ENCODE peak calls at places on chromosomes 6 and 20, in four cellular contexts. F is psoas muscle; B is neural progenitor cell; R is naive thymus-derived CD4-positive, alpha-beta T cell. E is an unnamed sample.

GRCh38 chr6:2760882-2761842 is 4.0 kb upstream of the WRNIP1 start:
- DNase-seq in F (no peak), B (no peak), R (no peak), E (no peak)

GRCh38 chr6:43817192-43817591 is 47.2 kb downstream of the VEGFA start:
- DNase-seq in F (peak; percentile 65), B (peak; percentile 40), R (no peak), E (no peak)

GRCh38 chr20:54176610-54177009 is 2.8 kb upstream of the CYP24A1 start:
- DNase-seq in F (no peak), B (no peak), R (no peak), E (no peak)

GRCh38 chr20:53656653-53657288 is 63.1 kb upstream of the ZNF217 start:
- DNase-seq in F (no peak), B (no peak), R (no peak), E (no peak)

GRCh38 chr20:13302647-13303425 is 81.8 kb downstream of the ISM1 start:
- DNase-seq in F (no peak), B (peak; percentile 52), R (no peak), E (no peak)

GRCh38 chr6:71107935-71108420 is 151.1 kb upstream of the B3GAT2 start:
- DNase-seq in F (no peak), B (no peak), R (no peak), E (no peak)

GRCh38 chr20:31678389-31679356 is 41.0 kb downstream of the COX4I2 start:
- DNase-seq in F (no peak), B (peak; percentile 54), R (no peak), E (no peak)

GRCh38 chr6:15441215-15441868 is 195.5 kb downstream of the JARID2 start:
- DNase-seq in F (no peak), B (peak; percentile 69), R (no peak), E (peak; percentile 55)

GRCh38 chr6:166417285-166417691 is 34.5 kb upstream of the MPC1 start:
- DNase-seq in F (no peak), B (no peak), R (peak; percentile 35), E (no peak)

GRCh38 chr20:1415667-1416468 is 23.0 kb upstream of the FKBP1A start:
- DNase-seq in F (no peak), B (no peak), R (no peak), E (no peak)

GRCh38 chr6:168132531-168133184 is 53.6 kb upstream of the FRMD1 start:
- DNase-seq in F (peak; percentile 52), B (peak; percentile 88), R (no peak), E (peak; percentile 46)

GRCh38 chr6:142680308-142680707 is 264.7 kb downstream of the HIVEP2 start:
- DNase-seq in F (peak; percentile 34), B (no peak), R (no peak), E (no peak)

GRCh38 chr6:157323114-157323923 is at the start of gene TMEM242:
- DNase-seq in F (peak; percentile 92), B (peak; percentile 92), R (peak; percentile 80), E (peak; percentile 92)

GRCh38 chr20:48139262-48140041 is 354.2 kb upstream of the SULF2 start:
- DNase-seq in F (no peak), B (no peak), R (no peak), E (no peak)

GRCh38 chr6:70394518-70395300 is 18.6 kb upstream of the FAM135A start:
- DNase-seq in F (no peak), B (no peak), R (no peak), E (peak; percentile 63)

GRCh38 chr6:45650527-45651135 is 272.9 kb upstream of the SUPT3H start:
- DNase-seq in F (no peak), B (no peak), R (no peak), E (no peak)

GRCh38 chr6:167153523-167153959 is 4.2 kb downstream of the GPR31 start:
- DNase-seq in F (no peak), B (no peak), R (no peak), E (no peak)

GRCh38 chr6:125824946-125825786 is 34.4 kb downstream of the NCOA7 start:
- DNase-seq in F (no peak), B (no peak), R (no peak), E (no peak)

GRCh38 chr6:9977451-9977850 is 437.4 kb downstream of the TFAP2A start:
- DNase-seq in F (no peak), B (no peak), R (no peak), E (no peak)

GRCh38 chr20:56698749-56699148 is 69.6 kb downstream of the TFAP2C start:
- DNase-seq in F (no peak), B (no peak), R (no peak), E (no peak)

GRCh38 chr6:40176117-40176516 is 241.9 kb upstream of the MOCS1 start:
- DNase-seq in F (no peak), B (no peak), R (no peak), E (no peak)

GRCh38 chr6:45378324-45378926 is 691 bp upstream of the SUPT3H start:
- DNase-seq in F (peak; percentile 32), B (peak; percentile 77), R (no peak), E (peak; percentile 30)

GRCh38 chr6:167245586-167245985 is 45.5 kb upstream of the UNC93A start:
- DNase-seq in F (no peak), B (no peak), R (no peak), E (no peak)

GRCh38 chr20:50645253-50646068 is 45.9 kb downstream of the RIPOR3 start:
- DNase-seq in F (peak; percentile 83), B (peak; percentile 49), R (no peak), E (peak; percentile 83)

GRCh38 chr6:38522322-38522721 is 117.4 kb downstream of the BTBD9 start:
- DNase-seq in F (no peak), B (no peak), R (no peak), E (no peak)

GRCh38 chr6:132684267-132684666 is 25.3 kb upstream of the TAAR1 start:
- DNase-seq in F (no peak), B (no peak), R (no peak), E (no peak)

GRCh38 chr6:142800240-142800639 is 144.7 kb downstream of the HIVEP2 start:
- DNase-seq in F (no peak), B (no peak), R (no peak), E (no peak)

GRCh38 chr6:43052842-43053544 is 658 bp downstream of the CUL7 start:
- DNase-seq in F (no peak), B (no peak), R (no peak), E (no peak)

GRCh38 chr6:124434416-124434815 is 527.8 kb upstream of the RNF217 start:
- DNase-seq in F (no peak), B (no peak), R (no peak), E (no peak)

GRCh38 chr6:88975369-88975768 is 12.0 kb upstream of the RNGTT start:
- DNase-seq in F (no peak), B (no peak), R (no peak), E (no peak)

GRCh38 chr6:36357872-36358234 is 21.2 kb upstream of the BNIP5 start:
- DNase-seq in F (no peak), B (no peak), R (no peak), E (no peak)

GRCh38 chr20:59006864-59007757 is at the start of gene CTSZ:
- DNase-seq in F (peak; percentile 79), B (peak; percentile 81), R (peak; percentile 36), E (peak; percentile 61)

GRCh38 chr6:112383191-112383590 is 36.1 kb downstream of the RFPL4B start:
- DNase-seq in F (no peak), B (no peak), R (no peak), E (no peak)

GRCh38 chr6:15748341-15748740 is 85.5 kb upstream of the DTNBP1 start:
- DNase-seq in F (no peak), B (no peak), R (no peak), E (no peak)

GRCh38 chr6:167056370-167056769 is 57.2 kb downstream of the CEP43 start:
- DNase-seq in F (no peak), B (no peak), R (no peak), E (no peak)

GRCh38 chr20:56412473-56412790 is 372 bp downstream of the CASS4 start:
- DNase-seq in F (no peak), B (no peak), R (no peak), E (no peak)

GRCh38 chr6:152110878-152111820 is 303.7 kb downstream of the ESR1 start:
- DNase-seq in F (peak; percentile 66), B (no peak), R (no peak), E (no peak)

GRCh38 chr6:109007521-109007920 is 87.1 kb downstream of the SESN1 start:
- DNase-seq in F (no peak), B (no peak), R (no peak), E (no peak)
- H3K4me1 ChIP-seq in F (peaks cover 65% of the 10 kb centered on the region), B (peaks cover 21% of the 10 kb centered on the region), R (peaks cover 30% of the 10 kb centered on the region), E (peaks cover 12% of the 10 kb centered on the region)

GRCh38 chr6:162873537-162873936 is 145.8 kb downstream of the PACRG start:
- DNase-seq in F (no peak), B (no peak), R (no peak), E (no peak)
- H3K4me1 ChIP-seq in F (no peaks in the 10 kb centered on the region), B (no peaks in the 10 kb centered on the region), R (no peaks in the 10 kb centered on the region), E (no peaks in the 10 kb centered on the region)

GRCh38 chr6:47132724-47133123 is 90.6 kb upstream of the ADGRF1 start:
- DNase-seq in F (no peak), B (no peak), R (no peak), E (no peak)

GRCh38 chr6:47131773-47132172 is 89.6 kb upstream of the ADGRF1 start:
- DNase-seq in F (no peak), B (no peak), R (no peak), E (no peak)

GRCh38 chr6:47130086-47130485 is 88.0 kb upstream of the ADGRF1 start:
- DNase-seq in F (no peak), B (no peak), R (no peak), E (no peak)

GRCh38 chr6:47126647-47127339 is 84.7 kb upstream of the ADGRF1 start:
- DNase-seq in F (no peak), B (no peak), R (no peak), E (no peak)

DNA sequence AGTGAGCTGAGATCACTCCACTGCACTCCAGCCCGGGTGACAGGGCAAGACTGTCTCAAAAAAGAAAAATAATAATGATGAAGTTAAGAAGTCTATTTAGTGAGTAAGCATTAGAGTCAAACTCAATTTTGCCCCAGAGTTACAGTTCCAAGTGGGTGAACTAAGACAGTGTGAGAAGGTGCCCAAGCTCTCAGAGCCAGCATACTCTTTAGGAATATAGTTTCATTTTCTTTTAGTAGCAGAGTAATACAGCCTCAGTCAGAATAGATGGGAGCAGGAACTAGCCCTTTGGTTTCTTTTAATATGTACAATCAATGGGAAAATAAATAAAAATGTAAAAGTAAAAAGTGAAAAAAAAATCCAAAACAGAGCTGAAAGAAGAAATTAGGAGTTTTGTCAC is 87.0 kb upstream of the ADGRF1 start:
- DNase-seq in F (no peak), B (no peak), R (no peak), E (no peak)
- H3K4me1 ChIP-seq in F (peaks cover 26% of the 10 kb centered on the region), B (peaks cover 15% of the 10 kb centered on the region), R (no peaks in the 10 kb centered on the region), E (peaks cover 1% of the 10 kb centered on the region)

GRCh38 chr20:17595846-17596245 is 26.0 kb downstream of the DSTN start:
- DNase-seq in F (no peak), B (no peak), R (no peak), E (no peak)
- H3K4me1 ChIP-seq in F (peaks cover 25% of the 10 kb centered on the region), B (peaks cover 6% of the 10 kb centered on the region), R (no peaks in the 10 kb centered on the region), E (peaks cover 8% of the 10 kb centered on the region)

GRCh38 chr20:45052698-45053440 is 48.1 kb downstream of the KCNS1 start:
- DNase-seq in F (no peak), B (no peak), R (no peak), E (no peak)
- H3K4me1 ChIP-seq in F (peaks cover 10% of the 10 kb centered on the region), B (peaks cover 15% of the 10 kb centered on the region), R (peaks cover 48% of the 10 kb centered on the region), E (peaks cover 5% of the 10 kb centered on the region)

E was measured in lung.